ENCODE peak calls at places on chromosomes 6 and 20, in ten cellular contexts. C, U, V, T, S, N, Q, Y, E and M are unnamed samples.

GRCh38 chr20:3068986-3069900 is 2.2 kb upstream of the OXT start:
- DNase-seq in V (peak), E (no peak), C (no peak), S (no peak), Y (no peak), Q (no peak), T (no peak), N (peak), U (no peak), M (no peak)

GRCh38 chr20:17568972-17569471 is 853 bp upstream of the DSTN start:
- DNase-seq in T (peak), N (peak), V (peak), C (peak), Q (no peak), U (peak), Y (peak), E (peak), S (no peak), M (no peak)

GRCh38 chr20:51156796-51157119 is 133.9 kb upstream of the KCNG1 start:
- DNase-seq in Q (no peak), S (no peak), E (peak), N (no peak), U (no peak), T (no peak), Y (no peak), V (no peak), C (no peak), M (no peak)

GRCh38 chr6:115896538-115897129 is 164.1 kb downstream of the FRK start:
- DNase-seq in E (peak), V (peak), N (peak), U (peak), Y (peak), S (no peak), Q (no peak), T (no peak), C (peak), M (no peak)

GRCh38 chr6:14396826-14397517 is 279.4 kb downstream of the CD83 start:
- DNase-seq in E (no peak), N (no peak), Q (no peak), T (peak), V (peak), U (no peak), Y (no peak), C (no peak), S (no peak), M (no peak)

GRCh38 chr20:48773837-48774418 is 53.9 kb downstream of the PREX1 start:
- DNase-seq in C (no peak), E (no peak), U (peak), Q (peak), T (no peak), V (peak), S (no peak), N (no peak), Y (no peak), M (no peak)

GRCh38 chr6:125639621-125640020 is 109.8 kb upstream of the HEY2 start:
- DNase-seq in Y (no peak), Q (no peak), C (no peak), U (no peak), S (no peak), T (no peak), E (no peak), N (no peak), V (no peak), M (no peak)

GRCh38 chr20:3248993-3249347 is 10.0 kb upstream of the SLC4A11 start:
- DNase-seq in Q (peak), V (no peak), C (no peak), S (no peak), E (no peak), T (no peak), Y (no peak), U (no peak), N (no peak), M (no peak)

GRCh38 chr6:135861189-135861588 is 9.7 kb downstream of the PDE7B start:
- DNase-seq in Y (no peak), C (no peak), Q (no peak), V (no peak), S (no peak), U (no peak), N (no peak), T (no peak), E (no peak), M (no peak)

GRCh38 chr6:128275030-128275429 is 245.4 kb downstream of the PTPRK start:
- DNase-seq in V (peak), Y (no peak), E (no peak), Q (no peak), U (no peak), N (no peak), S (no peak), C (no peak), T (no peak), M (no peak)

GRCh38 chr20:56843817-56844216 is 214.7 kb downstream of the TFAP2C start:
- DNase-seq in C (no peak), U (no peak), N (no peak), S (no peak), T (no peak), Q (no peak), E (no peak), V (no peak), Y (no peak), M (no peak)

GRCh38 chr6:23454090-23454998 is 671.7 kb upstream of the NRSN1 start:
- DNase-seq in E (no peak), Q (no peak), U (no peak), T (no peak), N (no peak), S (no peak), V (no peak), C (no peak), Y (no peak), M (no peak)

GRCh38 chr20:32649697-32650471 is 23.9 kb downstream of the C20orf203 start:
- DNase-seq in Y (no peak), V (no peak), C (no peak), U (no peak), Q (peak), T (no peak), E (no peak), N (no peak), S (no peak), M (no peak)

GRCh38 chr6:146628350-146628749 is 29.6 kb downstream of the ADGB start:
- DNase-seq in C (no peak), N (no peak), Q (no peak), V (no peak), U (no peak), S (no peak), Y (no peak), E (no peak), T (no peak), M (no peak)

GRCh38 chr6:9621276-9621675 is 793.6 kb downstream of the TFAP2A start:
- DNase-seq in S (no peak), T (no peak), E (no peak), V (no peak), Q (no peak), N (no peak), C (no peak), U (peak), Y (no peak), M (no peak)

GRCh38 chr6:54053893-54054391 is 57.3 kb upstream of the MLIP start:
- DNase-seq in T (no peak), Y (no peak), V (peak), E (no peak), S (no peak), Q (no peak), N (no peak), U (peak), C (no peak), M (no peak)

GRCh38 chr6:108170607-108171290 is 4.9 kb downstream of the NR2E1 start:
- DNase-seq in Q (no peak), Y (no peak), T (no peak), U (no peak), E (no peak), V (no peak), N (no peak), C (no peak), S (no peak), M (no peak)

GRCh38 chr20:42544926-42545325 is 644.8 kb downstream of the PTPRT start:
- DNase-seq in Y (no peak), E (no peak), Q (no peak), V (no peak), C (no peak), S (no peak), U (no peak), T (no peak), N (no peak), M (no peak)

GRCh38 chr20:57264151-57264792 is 2.2 kb downstream of the BMP7 start:
- DNase-seq in E (no peak), V (no peak), Q (no peak), S (no peak), T (no peak), C (no peak), N (no peak), U (no peak), Y (no peak), M (no peak)

GRCh38 chr20:62965363-62965771 is 12.9 kb downstream of the SLC17A9 start:
- DNase-seq in U (no peak), Y (no peak), C (no peak), Q (no peak), S (no peak), V (no peak), T (no peak), E (no peak), N (no peak), M (no peak)

GRCh38 chr20:478949-479429 is 16.7 kb upstream of the TBC1D20 start:
- DNase-seq in V (peak), Q (no peak), Y (peak), C (peak), E (peak), U (no peak), T (no peak), N (peak), S (no peak), M (no peak)

GRCh38 chr20:15523431-15523830 is 1049.8 kb downstream of the KIF16B start:
- DNase-seq in T (no peak), E (no peak), U (no peak), N (no peak), Q (no peak), C (no peak), S (no peak), Y (no peak), V (no peak), M (no peak)

GRCh38 chr20:8721098-8721497 is 347.8 kb upstream of the PLCB4 start:
- DNase-seq in Y (peak), E (peak), T (peak), S (no peak), Q (no peak), N (peak), U (no peak), V (peak), C (peak), M (no peak)

GRCh38 chr6:38273325-38273724 is 366.4 kb downstream of the BTBD9 start:
- DNase-seq in V (no peak), C (no peak), Y (no peak), S (no peak), N (no peak), T (no peak), E (no peak), Q (no peak), U (peak), M (no peak)

GRCh38 chr20:1934162-1934561 is 39.0 kb downstream of the SIRPA start:
- DNase-seq in T (no peak), Q (no peak), Y (no peak), C (no peak), U (peak), E (no peak), N (no peak), S (no peak), V (peak), M (no peak)

GRCh38 chr6:144394209-144394608 is 109.1 kb downstream of the UTRN start:
- DNase-seq in Q (no peak), E (no peak), S (no peak), Y (no peak), N (no peak), C (no peak), V (no peak), U (no peak), T (no peak), M (no peak)

GRCh38 chr6:125798734-125799510 is 8.2 kb downstream of the NCOA7 start:
- DNase-seq in Y (peak), N (no peak), V (no peak), E (no peak), S (no peak), U (no peak), C (no peak), Q (no peak), T (no peak), M (no peak)

GRCh38 chr6:126904176-126904575 is 214.3 kb upstream of the RSPO3 start:
- DNase-seq in E (no peak), V (no peak), C (no peak), U (no peak), Y (no peak), S (no peak), N (no peak), Q (no peak), T (no peak), M (no peak)